ENCODE peak calls at places on chromosomes 5 and 9, in ten cellular contexts. T is mammary epithelial cell, V is PC-9, U is stomach, G is heart right ventricle, S is uterus, M is BE2C, I is SK-N-SH, Y is cardiac fibroblast, L is A549. P is an unnamed sample.

GRCh38 chr9:135136991-135137390 is 49.5 kb downstream of the OLFM1 start:
- DNase-seq in T (no peak), V (no peak), U (no peak), G (no peak), S (no peak), M (no peak), I (no peak), Y (no peak), L (no peak), P (no peak)

GRCh38 chr5:137847699-137848098 is 20.0 kb upstream of the MYOT start:
- DNase-seq in T (no peak), V (no peak), U (no peak), G (no peak), S (no peak), M (no peak), I (no peak), Y (no peak), L (no peak), P (no peak)

GRCh38 chr9:95769909-95770433 is 105.5 kb upstream of the ERCC6L2 start:
- DNase-seq in T (no peak), V (no peak), U (no peak), G (no peak), S (no peak), M (no peak), I (no peak), Y (no peak), L (no peak), P (no peak)

GRCh38 chr5:170484459-170484831 is 19.4 kb upstream of the KCNIP1 start:
- DNase-seq in T (no peak), V (no peak), U (no peak), G (no peak), S (no peak), M (no peak), I (no peak), Y (no peak), L (no peak), P (no peak)

GRCh38 chr9:136719212-136719880 is 7.0 kb downstream of the DIPK1B start:
- DNase-seq in T (no peak), V (no peak), U (no peak), G (peak), S (no peak), M (no peak), I (no peak), Y (no peak), L (no peak), P (no peak)

GRCh38 chr9:129436751-129437625 is 183.9 kb downstream of the C9orf50 start:
- DNase-seq in T (peak), V (no peak), U (peak), G (peak), S (peak), M (peak), I (peak), Y (peak), L (no peak), P (peak)

GRCh38 chr5:143605403-143606005 is 202.0 kb upstream of the NR3C1 start:
- DNase-seq in T (no peak), V (no peak), U (no peak), G (no peak), S (no peak), M (no peak), I (no peak), Y (peak), L (no peak), P (peak)

GRCh38 chr5:95471922-95472321 is 80.8 kb downstream of the FAM81B start:
- DNase-seq in T (peak), V (no peak), U (no peak), G (no peak), S (no peak), M (no peak), I (no peak), Y (peak), L (no peak), P (no peak)

GRCh38 chr9:18531127-18531526 is 57.2 kb downstream of the ADAMTSL1 start:
- DNase-seq in T (no peak), V (no peak), U (no peak), G (no peak), S (no peak), M (no peak), I (no peak), Y (no peak), L (no peak), P (no peak)

GRCh38 chr5:18113724-18114123 is 479.5 kb downstream of the TAF11L14 start:
- DNase-seq in T (peak), V (no peak), U (no peak), G (no peak), S (no peak), M (peak), I (no peak), Y (no peak), L (peak), P (peak)
- TF ChIP-seq CTCF in T (peak), V (peak), U (no peak), G (no peak), S (peak), M (peak), I (peak), Y (no peak), L (peak), P (no peak)

GRCh38 chr5:134124289-134125194 is 10.1 kb downstream of the TCF7 start:
- DNase-seq in T (peak), V (no peak), U (no peak), G (no peak), S (no peak), M (no peak), I (no peak), Y (no peak), L (no peak), P (no peak)

GRCh38 chr5:134127988-134128647 is 13.6 kb downstream of the TCF7 start:
- DNase-seq in T (no peak), V (no peak), U (no peak), G (no peak), S (no peak), M (no peak), I (no peak), Y (no peak), L (no peak), P (no peak)

GRCh38 chr5:134127376-134127861 is 12.9 kb downstream of the TCF7 start:
- DNase-seq in T (peak), V (no peak), U (peak), G (peak), S (no peak), M (no peak), I (no peak), Y (peak), L (no peak), P (no peak)

GRCh38 chr5:134123360-134123759 is 8.9 kb downstream of the TCF7 start:
- DNase-seq in T (no peak), V (no peak), U (no peak), G (no peak), S (no peak), M (no peak), I (no peak), Y (no peak), L (no peak), P (no peak)

GRCh38 chr5:134125195-134126015 is 10.9 kb downstream of the TCF7 start:
- DNase-seq in T (peak), V (peak), U (peak), G (no peak), S (peak), M (peak), I (peak), Y (peak), L (no peak), P (peak)
- H3K4me3 ChIP-seq in T (no peak), V (no peak), U (no peak), G (no peak), S (no peak), M (no peak), I (no peak), Y (no peak), L (no peak), P (no peak)

GRCh38 chr5:131005963-131006684 is 158.9 kb downstream of the HINT1 start:
- DNase-seq in T (peak), V (no peak), U (no peak), G (no peak), S (no peak), M (no peak), I (no peak), Y (no peak), L (peak), P (peak)

GRCh38 chr5:131000289-131000688 is 164.8 kb downstream of the HINT1 start:
- DNase-seq in T (no peak), V (no peak), U (no peak), G (no peak), S (no peak), M (no peak), I (no peak), Y (no peak), L (no peak), P (no peak)

GRCh38 chr5:130995851-130996250 is 169.2 kb downstream of the HINT1 start:
- DNase-seq in T (no peak), V (no peak), U (no peak), G (no peak), S (no peak), M (no peak), I (no peak), Y (no peak), L (no peak), P (no peak)

GRCh38 chr5:131001507-131001906 is 163.5 kb downstream of the HINT1 start:
- DNase-seq in T (no peak), V (no peak), U (no peak), G (no peak), S (no peak), M (no peak), I (no peak), Y (no peak), L (no peak), P (no peak)
- TF ChIP-seq CTCF in T (no peak), V (no peak), U (no peak), G (no peak), S (no peak), M (no peak), I (no peak), Y (no peak), L (no peak), P (no peak)

GRCh38 chr5:154191467-154192261 is 1.1 kb downstream of the GALNT10 start:
- DNase-seq in T (no peak), V (peak), U (no peak), G (no peak), S (no peak), M (no peak), I (no peak), Y (peak), L (no peak), P (peak)

GRCh38 chr5:154190652-154191304 is at the start of gene GALNT10:
- DNase-seq in T (peak), V (peak), U (peak), G (peak), S (peak), M (peak), I (peak), Y (peak), L (peak), P (peak)

GRCh38 chr5:154194348-154195329 is 4.1 kb downstream of the GALNT10 start:
- DNase-seq in T (peak), V (peak), U (peak), G (no peak), S (no peak), M (no peak), I (no peak), Y (peak), L (no peak), P (no peak)

GRCh38 chr5:154193636-154194035 is 3.1 kb downstream of the GALNT10 start:
- DNase-seq in T (no peak), V (peak), U (no peak), G (no peak), S (no peak), M (no peak), I (no peak), Y (no peak), L (no peak), P (no peak)

DNA sequence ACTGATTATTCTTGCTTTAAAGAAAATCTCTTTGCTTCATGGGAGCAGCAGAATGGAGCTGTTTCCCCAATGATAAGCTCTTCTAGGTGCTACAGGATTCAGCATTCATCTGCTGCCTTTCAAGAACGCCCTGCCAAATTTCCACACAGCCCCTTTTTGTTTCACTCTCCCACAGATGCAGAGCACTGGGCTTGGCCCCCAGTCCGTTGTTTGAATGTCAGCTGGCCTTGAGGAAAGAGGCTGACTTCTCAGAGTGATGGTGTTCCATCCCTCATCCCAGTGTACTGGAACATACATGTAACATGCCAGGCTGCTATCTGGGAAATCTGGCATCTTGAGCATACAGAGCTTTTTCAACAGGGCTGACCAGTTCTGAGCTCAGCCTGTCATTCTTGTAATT is 2.6 kb downstream of the GALNT10 start:
- DNase-seq in T (no peak), V (no peak), U (no peak), G (no peak), S (peak), M (no peak), I (no peak), Y (no peak), L (no peak), P (no peak)
- H3K4me3 ChIP-seq in T (no peak), V (no peak), U (no peak), G (no peak), S (no peak), M (no peak), I (peak), Y (no peak), L (no peak), P (no peak)

GRCh38 chr5:10201223-10201868 is 48.3 kb downstream of the ATPSCKMT start:
- DNase-seq in T (no peak), V (no peak), U (no peak), G (no peak), S (no peak), M (no peak), I (no peak), Y (peak), L (no peak), P (peak)
- TF ChIP-seq CTCF in T (peak), V (peak), U (no peak), G (peak), S (no peak), M (peak), I (peak), Y (peak), L (no peak), P (peak)

DNA sequence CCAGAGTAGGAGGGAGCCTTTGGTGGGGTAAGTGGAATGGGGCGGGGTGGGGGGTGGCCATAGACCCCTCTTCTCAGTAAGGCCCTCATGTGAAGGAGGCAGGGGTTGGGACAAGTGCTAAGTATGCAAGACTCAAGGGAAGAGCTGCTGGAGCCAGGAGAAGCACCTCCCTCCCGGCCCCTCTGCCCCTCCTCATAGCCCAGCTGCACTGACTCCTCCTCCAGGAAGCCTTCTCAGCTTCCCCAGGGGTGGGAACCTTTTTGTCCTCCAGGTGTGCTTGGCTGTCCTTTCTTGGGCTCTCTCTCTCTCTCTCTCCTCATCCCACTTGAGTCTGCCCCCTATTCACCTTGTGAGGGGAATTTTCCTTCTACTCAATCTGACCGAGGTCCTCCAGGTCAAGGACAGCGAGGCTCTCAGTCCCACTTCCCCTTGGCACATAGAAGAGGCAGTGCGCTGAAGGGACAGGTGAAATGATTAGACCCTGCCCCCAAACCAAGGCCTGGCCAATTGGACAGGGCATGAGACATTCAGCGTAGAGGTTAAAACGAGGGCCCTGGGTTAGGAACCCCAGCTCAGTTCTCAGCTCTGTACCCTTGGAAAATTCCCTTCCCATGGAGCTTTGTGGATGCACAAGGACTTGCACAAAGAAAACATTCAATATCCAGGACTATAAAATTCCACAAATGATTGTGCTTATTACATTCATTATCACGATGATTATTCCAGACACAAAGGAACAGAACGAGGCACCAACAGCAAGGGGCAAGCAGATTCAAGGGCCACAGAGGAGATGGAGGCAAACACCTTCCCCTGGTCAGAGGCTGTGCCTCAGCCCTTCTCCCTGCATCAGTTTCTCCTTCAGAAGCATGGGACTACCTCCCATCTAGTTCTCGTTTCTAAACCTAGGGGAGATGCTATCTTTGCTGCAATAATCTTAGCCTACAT is 45.6 kb upstream of the IL17B start:
- DNase-seq in T (no peak), V (no peak), U (no peak), G (no peak), S (no peak), M (no peak), I (no peak), Y (no peak), L (no peak), P (peak)
- H3K4me3 ChIP-seq in T (no peak), V (no peak), U (no peak), G (peak), S (no peak), M (peak), I (peak), Y (no peak), L (no peak), P (peak)

P was measured in fibroblast of villous mesenchyme.